ENCODE peak calls at places on chromosomes 1 and 21, in six cellular contexts. One of them, this sample, is unnamed.
A peak's percentile ranks its signal among the peaks of the same experiment; 100 is the strongest.

GRCh38 chr1:34190692-34191091 is 14.0 kb downstream of the C1orf94 start:
- DNase-seq in dorsolateral prefrontal cortex: no peak
- DNase-seq in lower lobe of right lung: no peak
- DNase-seq in endothelial cell: no peak
- DNase-seq in BE2C: no peak
- DNase-seq in nephron progenitor cell: no peak
- DNase-seq in this sample: no peak

GRCh38 chr1:51518730-51519047 is 377 bp downstream of the EPS15 start:
- DNase-seq in endothelial cell: no peak
- DNase-seq in lower lobe of right lung: peak; percentile 82
- DNase-seq in dorsolateral prefrontal cortex: no peak
- DNase-seq in BE2C: peak; percentile 36
- DNase-seq in nephron progenitor cell: no peak
- DNase-seq in this sample: no peak

GRCh38 chr1:59364012-59364411 is 67.1 kb downstream of the FGGY start:
- DNase-seq in lower lobe of right lung: no peak
- DNase-seq in nephron progenitor cell: no peak
- DNase-seq in endothelial cell: no peak
- DNase-seq in BE2C: no peak
- DNase-seq in dorsolateral prefrontal cortex: no peak
- DNase-seq in this sample: no peak

GRCh38 chr1:59680044-59680443 is 134.7 kb upstream of the HOOK1 start:
- DNase-seq in lower lobe of right lung: no peak
- DNase-seq in endothelial cell: no peak
- DNase-seq in BE2C: no peak
- DNase-seq in dorsolateral prefrontal cortex: no peak
- DNase-seq in nephron progenitor cell: no peak
- DNase-seq in this sample: no peak

GRCh38 chr1:229283183-229283611 is 12.3 kb downstream of the RAB4A start:
- DNase-seq in BE2C: no peak
- DNase-seq in dorsolateral prefrontal cortex: no peak
- DNase-seq in nephron progenitor cell: no peak
- DNase-seq in endothelial cell: no peak
- DNase-seq in lower lobe of right lung: no peak
- DNase-seq in this sample: no peak

GRCh38 chr21:38386967-38387366 is 111.3 kb downstream of the ERG start:
- DNase-seq in endothelial cell: no peak
- DNase-seq in dorsolateral prefrontal cortex: no peak
- DNase-seq in nephron progenitor cell: no peak
- DNase-seq in BE2C: no peak
- DNase-seq in lower lobe of right lung: no peak
- DNase-seq in this sample: no peak

GRCh38 chr1:8560611-8561544 is 243.0 kb downstream of the SLC45A1 start:
- DNase-seq in lower lobe of right lung: no peak
- DNase-seq in BE2C: no peak
- DNase-seq in dorsolateral prefrontal cortex: no peak
- DNase-seq in endothelial cell: peak; percentile 12
- DNase-seq in nephron progenitor cell: no peak
- DNase-seq in this sample: no peak

GRCh38 chr1:177383715-177384114 is 213.0 kb downstream of the BRINP2 start:
- DNase-seq in endothelial cell: no peak
- DNase-seq in BE2C: no peak
- DNase-seq in nephron progenitor cell: no peak
- DNase-seq in dorsolateral prefrontal cortex: no peak
- DNase-seq in lower lobe of right lung: no peak
- DNase-seq in this sample: no peak

GRCh38 chr1:47830021-47830420 is 167.2 kb downstream of the TRABD2B start:
- DNase-seq in BE2C: no peak
- DNase-seq in nephron progenitor cell: no peak
- DNase-seq in lower lobe of right lung: no peak
- DNase-seq in dorsolateral prefrontal cortex: no peak
- DNase-seq in endothelial cell: no peak
- DNase-seq in this sample: no peak

GRCh38 chr1:54567961-54568360 is 19.9 kb downstream of the ACOT11 start:
- DNase-seq in endothelial cell: no peak
- DNase-seq in lower lobe of right lung: no peak
- DNase-seq in BE2C: no peak
- DNase-seq in dorsolateral prefrontal cortex: no peak
- DNase-seq in nephron progenitor cell: no peak
- DNase-seq in this sample: no peak

GRCh38 chr1:201786824-201787223 is 42.1 kb upstream of the IPO9 start:
- DNase-seq in lower lobe of right lung: no peak
- DNase-seq in endothelial cell: no peak
- DNase-seq in BE2C: no peak
- DNase-seq in dorsolateral prefrontal cortex: no peak
- DNase-seq in nephron progenitor cell: no peak
- DNase-seq in this sample: no peak

GRCh38 chr1:2229921-2230700 is 2.0 kb downstream of the SKI start:
- DNase-seq in endothelial cell: no peak
- DNase-seq in nephron progenitor cell: no peak
- DNase-seq in dorsolateral prefrontal cortex: no peak
- DNase-seq in lower lobe of right lung: peak; percentile 68
- DNase-seq in BE2C: no peak
- DNase-seq in this sample: no peak

GRCh38 chr1:21559788-21560567 is 50.8 kb downstream of the ALPL start:
- DNase-seq in endothelial cell: no peak
- DNase-seq in nephron progenitor cell: no peak
- DNase-seq in lower lobe of right lung: no peak
- DNase-seq in dorsolateral prefrontal cortex: no peak
- DNase-seq in BE2C: no peak
- DNase-seq in this sample: no peak

GRCh38 chr1:59445040-59445439 is 148.1 kb downstream of the FGGY start:
- DNase-seq in endothelial cell: no peak
- DNase-seq in BE2C: no peak
- DNase-seq in nephron progenitor cell: no peak
- DNase-seq in dorsolateral prefrontal cortex: no peak
- DNase-seq in lower lobe of right lung: peak; percentile 76
- DNase-seq in this sample: no peak

GRCh38 chr1:157113631-157114030 is 14.0 kb upstream of the ETV3L start:
- DNase-seq in lower lobe of right lung: no peak
- DNase-seq in BE2C: no peak
- DNase-seq in endothelial cell: no peak
- DNase-seq in nephron progenitor cell: no peak
- DNase-seq in dorsolateral prefrontal cortex: no peak
- DNase-seq in this sample: peak; percentile 23

GRCh38 chr1:36350659-36351171 is 27.3 kb upstream of the EVA1B start:
- DNase-seq in dorsolateral prefrontal cortex: no peak
- DNase-seq in endothelial cell: no peak
- DNase-seq in lower lobe of right lung: peak; percentile 66
- DNase-seq in BE2C: no peak
- DNase-seq in nephron progenitor cell: no peak
- DNase-seq in this sample: no peak

GRCh38 chr1:22288593-22289241 is 145.8 kb upstream of the WNT4 start:
- DNase-seq in nephron progenitor cell: no peak
- DNase-seq in lower lobe of right lung: no peak
- DNase-seq in dorsolateral prefrontal cortex: no peak
- DNase-seq in endothelial cell: no peak
- DNase-seq in BE2C: no peak
- DNase-seq in this sample: no peak

GRCh38 chr1:4050998-4051397 is 150.9 kb upstream of the C1orf174 start:
- DNase-seq in BE2C: no peak
- DNase-seq in lower lobe of right lung: no peak
- DNase-seq in endothelial cell: no peak
- DNase-seq in nephron progenitor cell: no peak
- DNase-seq in dorsolateral prefrontal cortex: no peak
- DNase-seq in this sample: no peak

GRCh38 chr1:23126801-23127200 is 41.9 kb downstream of the LUZP1 start:
- DNase-seq in endothelial cell: no peak
- DNase-seq in lower lobe of right lung: no peak
- DNase-seq in nephron progenitor cell: no peak
- DNase-seq in BE2C: no peak
- DNase-seq in dorsolateral prefrontal cortex: no peak
- DNase-seq in this sample: no peak

GRCh38 chr1:61241411-61241838 is 159.1 kb downstream of the NFIA start:
- DNase-seq in nephron progenitor cell: no peak
- DNase-seq in lower lobe of right lung: no peak
- DNase-seq in dorsolateral prefrontal cortex: no peak
- DNase-seq in endothelial cell: no peak
- DNase-seq in BE2C: no peak
- DNase-seq in this sample: no peak

GRCh38 chr1:1144122-1144842 is 28.4 kb upstream of the C1orf159 start:
- DNase-seq in endothelial cell: no peak
- DNase-seq in lower lobe of right lung: peak; percentile 72
- DNase-seq in nephron progenitor cell: no peak
- DNase-seq in dorsolateral prefrontal cortex: no peak
- DNase-seq in BE2C: no peak
- DNase-seq in this sample: no peak

DNA sequence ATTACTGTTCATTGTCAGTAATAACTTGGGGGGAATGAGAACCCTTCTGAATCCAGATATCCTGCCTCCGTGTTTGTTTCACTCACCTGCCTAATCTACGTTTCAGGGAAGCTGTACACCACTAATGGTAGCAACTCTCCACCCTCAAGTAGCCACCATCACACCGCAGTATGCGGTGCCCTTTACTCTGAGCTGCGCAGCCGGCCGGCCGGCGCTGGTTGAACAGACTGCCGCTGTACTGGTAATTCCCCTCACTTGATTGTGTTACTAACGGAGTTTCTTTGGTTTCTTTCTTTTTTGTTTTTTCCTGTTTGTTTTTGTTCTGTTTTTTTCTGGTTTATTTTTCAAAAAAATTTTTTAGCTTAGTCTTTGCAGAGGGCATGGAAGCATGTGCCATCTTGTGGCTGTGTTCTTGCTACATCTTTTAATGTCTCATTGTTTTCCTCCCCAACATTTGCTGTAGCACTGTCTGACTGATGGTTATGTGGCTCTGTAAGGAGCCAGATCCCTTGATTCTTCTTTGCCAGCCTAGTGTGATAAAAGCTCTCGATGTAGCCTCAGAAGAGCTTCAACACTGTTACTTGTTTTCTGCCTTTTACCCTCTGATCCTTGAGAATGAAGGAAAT is 15.9 kb upstream of the OLFML3 start:
- DNase-seq in lower lobe of right lung: no peak
- DNase-seq in nephron progenitor cell: no peak
- DNase-seq in BE2C: no peak
- DNase-seq in dorsolateral prefrontal cortex: no peak
- DNase-seq in endothelial cell: no peak
- DNase-seq in this sample: no peak
- TF ChIP-seq CTCF in lower lobe of right lung: no peak
- TF ChIP-seq CTCF in nephron progenitor cell: no peak
- TF ChIP-seq CTCF in BE2C: no peak
- TF ChIP-seq CTCF in dorsolateral prefrontal cortex: peak; percentile 31
- TF ChIP-seq CTCF in endothelial cell: no peak
- TF ChIP-seq CTCF in this sample: peak; percentile 31

GRCh38 chr1:31647106-31647505 is 2.4 kb upstream of the PEF1 start:
- DNase-seq in dorsolateral prefrontal cortex: no peak
- DNase-seq in nephron progenitor cell: no peak
- DNase-seq in lower lobe of right lung: no peak
- DNase-seq in BE2C: no peak
- DNase-seq in endothelial cell: no peak
- DNase-seq in this sample: no peak
- TF ChIP-seq CTCF in dorsolateral prefrontal cortex: no peak
- TF ChIP-seq CTCF in nephron progenitor cell: no peak
- TF ChIP-seq CTCF in lower lobe of right lung: no peak
- TF ChIP-seq CTCF in BE2C: no peak
- TF ChIP-seq CTCF in endothelial cell: no peak
- TF ChIP-seq CTCF in this sample: no peak

DNA sequence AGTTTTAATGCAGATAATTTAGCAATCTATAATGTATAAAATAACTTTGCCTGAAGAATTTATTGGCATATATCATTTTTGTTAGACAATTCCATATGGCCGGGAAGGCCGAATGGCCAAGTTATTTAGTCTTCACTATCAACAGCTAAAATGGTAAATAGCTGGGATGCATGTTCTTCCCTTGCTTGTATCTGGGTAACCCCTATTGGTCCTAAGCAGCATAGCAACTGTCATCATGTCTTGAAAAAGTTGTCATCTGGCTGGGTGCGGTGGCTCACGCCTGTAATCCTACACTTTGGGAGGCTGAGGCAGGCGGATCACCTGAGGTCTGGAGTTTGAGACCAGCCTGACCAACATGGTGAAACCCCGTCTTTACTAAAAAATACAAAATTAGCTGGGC is 340.0 kb upstream of the DPYD start:
- DNase-seq in dorsolateral prefrontal cortex: no peak
- DNase-seq in endothelial cell: no peak
- DNase-seq in nephron progenitor cell: no peak
- DNase-seq in BE2C: no peak
- DNase-seq in lower lobe of right lung: no peak
- DNase-seq in this sample: no peak
- TF ChIP-seq CTCF in dorsolateral prefrontal cortex: peak; percentile 8
- TF ChIP-seq CTCF in endothelial cell: no peak
- TF ChIP-seq CTCF in nephron progenitor cell: peak; percentile 10
- TF ChIP-seq CTCF in BE2C: peak; percentile 31
- TF ChIP-seq CTCF in lower lobe of right lung: no peak
- TF ChIP-seq CTCF in this sample: no peak

DNA sequence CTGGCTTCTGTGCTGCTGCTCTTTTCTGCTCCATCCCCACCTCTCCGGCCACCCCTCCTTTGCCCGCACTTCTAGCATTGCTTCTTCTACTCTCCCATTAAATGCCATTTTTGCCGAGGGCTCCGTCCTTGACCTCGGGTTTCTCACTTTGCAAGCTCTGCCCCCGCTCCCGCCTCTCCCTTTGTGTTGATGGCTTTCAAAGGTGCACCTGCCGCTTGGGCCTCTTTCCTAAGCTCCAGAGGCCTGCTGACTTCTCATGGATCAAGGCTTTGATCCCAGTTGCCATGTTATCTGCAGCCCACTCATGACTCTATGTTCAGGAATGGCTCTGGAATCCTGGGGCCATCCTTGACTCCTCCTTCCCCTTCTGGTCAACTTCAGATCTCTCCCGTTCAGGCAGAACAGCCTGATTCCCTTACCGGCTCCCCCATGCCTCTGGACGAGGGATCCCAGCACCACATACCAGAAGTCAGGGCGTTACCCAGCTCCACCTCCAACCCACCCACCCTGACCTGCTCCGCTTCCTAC is 54.3 kb downstream of the TLR5 start:
- DNase-seq in BE2C: no peak
- DNase-seq in endothelial cell: no peak
- DNase-seq in dorsolateral prefrontal cortex: no peak
- DNase-seq in nephron progenitor cell: no peak
- DNase-seq in lower lobe of right lung: no peak
- DNase-seq in this sample: no peak
- TF ChIP-seq CTCF in BE2C: no peak
- TF ChIP-seq CTCF in endothelial cell: no peak
- TF ChIP-seq CTCF in dorsolateral prefrontal cortex: no peak
- TF ChIP-seq CTCF in nephron progenitor cell: no peak
- TF ChIP-seq CTCF in lower lobe of right lung: no peak
- TF ChIP-seq CTCF in this sample: no peak

DNA sequence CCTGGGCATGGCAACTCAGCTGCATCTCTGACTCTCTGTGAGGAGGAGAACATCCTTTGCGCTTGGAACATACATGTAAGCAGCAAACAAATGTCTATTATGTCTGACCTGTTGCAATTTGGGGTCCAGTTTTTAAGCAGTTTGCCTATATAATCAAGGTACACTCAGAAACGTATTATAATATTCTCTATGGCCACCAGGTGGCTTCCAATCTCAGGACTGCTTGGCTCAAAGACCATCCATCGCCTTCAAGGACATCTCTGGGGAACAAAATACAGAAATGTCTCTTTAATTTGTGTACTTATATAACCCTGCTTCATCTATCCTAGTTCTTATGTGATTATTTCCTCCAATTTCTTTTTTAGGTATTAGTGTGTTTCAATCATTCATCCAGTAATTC is 227.2 kb downstream of the OLFM3 start:
- DNase-seq in endothelial cell: peak; percentile 13
- DNase-seq in dorsolateral prefrontal cortex: no peak
- DNase-seq in BE2C: peak; percentile 31
- DNase-seq in nephron progenitor cell: no peak
- DNase-seq in lower lobe of right lung: no peak
- DNase-seq in this sample: no peak
- TF ChIP-seq CTCF in endothelial cell: peak; percentile 69
- TF ChIP-seq CTCF in dorsolateral prefrontal cortex: no peak
- TF ChIP-seq CTCF in BE2C: peak; percentile 69
- TF ChIP-seq CTCF in nephron progenitor cell: peak; percentile 46
- TF ChIP-seq CTCF in lower lobe of right lung: no peak
- TF ChIP-seq CTCF in this sample: peak; percentile 33

This sample was measured in D721Med.